ENCODE peak calls at places on chromosomes 6 and 20, in six cellular contexts. Q is PC-3, R is AG04450, Y is MG63, O is heart right ventricle, B is AG04449. X is an unnamed sample.
A peak's percentile ranks its signal among the peaks of the same experiment; 100 is the strongest.

GRCh38 chr6:119076173-119076965 is 2.1 kb downstream of the FAM184A start:
- DNase-seq in Q (no peak), O (no peak), B (no peak), R (no peak), Y (no peak), X (peak; percentile 62)

GRCh38 chr6:151914475-151914874 is 107.0 kb downstream of the ESR1 start:
- DNase-seq in Q (peak; percentile 84), R (no peak), B (no peak), Y (no peak), O (no peak), X (no peak)

GRCh38 chr20:44033344-44033743 is 118.7 kb downstream of the TOX2 start:
- DNase-seq in O (no peak), Q (no peak), Y (no peak), R (no peak), B (no peak), X (no peak)

GRCh38 chr6:150998992-150999975 is 133.8 kb downstream of the MTHFD1L start:
- DNase-seq in B (no peak), Q (no peak), Y (no peak), R (no peak), O (no peak), X (no peak)

GRCh38 chr6:54737247-54737646 is 109.3 kb upstream of the FAM83B start:
- DNase-seq in Y (no peak), O (no peak), B (no peak), R (no peak), Q (no peak), X (peak; percentile 6)

GRCh38 chr20:49951160-49951559 is 15.0 kb downstream of the RNF114 start:
- DNase-seq in O (no peak), Q (peak; percentile 90), Y (no peak), R (peak; percentile 48), B (no peak), X (no peak)

GRCh38 chr6:140538926-140539325 is 1164.5 kb upstream of the CITED2 start:
- DNase-seq in B (no peak), Q (peak; percentile 56), Y (peak; percentile 14), O (no peak), R (no peak), X (no peak)

GRCh38 chr6:19327684-19328083 is 509.5 kb upstream of the ID4 start:
- DNase-seq in Q (no peak), B (no peak), R (no peak), Y (no peak), O (no peak), X (no peak)

GRCh38 chr6:146545608-146546007 is 2.0 kb downstream of the RAB32 start:
- DNase-seq in Y (no peak), R (no peak), Q (peak; percentile 30), B (no peak), O (no peak), X (no peak)

GRCh38 chr20:9689041-9689440 is 149.8 kb downstream of the PAK5 start:
- DNase-seq in R (no peak), Y (no peak), Q (no peak), O (no peak), B (no peak), X (no peak)

GRCh38 chr20:61819484-61819846 is 246.2 kb downstream of the TAF4 start:
- DNase-seq in R (no peak), Q (no peak), B (no peak), O (no peak), Y (no peak), X (no peak)

GRCh38 chr6:7899046-7899888 is 11.3 kb downstream of the TXNDC5 start:
- DNase-seq in R (no peak), B (no peak), O (no peak), Y (no peak), Q (peak; percentile 24), X (no peak)

DNA sequence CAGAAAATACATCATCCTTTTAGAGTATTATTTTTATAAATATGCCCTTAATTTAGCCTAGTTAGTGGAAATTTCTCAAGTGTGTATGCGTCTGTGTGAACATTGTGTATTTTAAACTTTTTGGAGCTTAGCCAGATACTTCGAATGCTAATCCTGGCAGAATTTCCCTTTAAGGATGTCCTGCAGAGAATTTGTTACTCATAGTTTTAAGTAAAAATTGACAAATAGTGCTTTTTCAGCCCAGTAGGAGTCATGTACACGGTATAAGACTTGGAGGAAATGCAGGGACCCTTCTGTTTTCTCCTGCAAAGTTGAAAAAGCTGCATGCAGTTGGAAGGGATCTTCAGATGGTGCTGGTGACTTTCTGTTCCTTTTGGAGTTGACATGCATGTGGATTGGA is at the start of gene FHL5:
- DNase-seq in Q (no peak), B (no peak), Y (no peak), O (no peak), R (no peak), X (no peak)
- H3K4me3 ChIP-seq in Q (no peak within 1 kb of the TSS), B (no peak within 1 kb of the TSS), Y (no peak within 1 kb of the TSS), O (peak within 1 kb of the TSS; percentile 29), R (no peak within 1 kb of the TSS), X (no peak within 1 kb of the TSS)

DNA sequence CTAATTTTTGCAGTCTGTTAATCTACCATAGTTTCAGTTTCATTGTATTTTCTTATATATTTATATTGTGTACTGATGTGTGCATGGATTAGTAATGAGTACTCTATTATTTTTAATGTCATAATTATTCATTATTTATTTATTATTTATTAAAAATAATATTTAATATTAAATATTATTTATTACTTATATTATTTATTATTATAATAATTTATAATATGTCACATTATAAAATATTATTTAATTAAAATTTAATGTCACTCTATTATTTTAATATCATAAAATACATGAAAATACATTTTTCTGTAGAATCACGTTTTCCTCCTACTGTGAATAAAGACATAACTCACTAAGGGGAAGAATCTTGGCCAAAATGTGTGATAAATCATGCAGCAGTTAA is 30.5 kb downstream of the POM121L2 start:
- DNase-seq in R (no peak), O (no peak), Q (no peak), Y (no peak), B (no peak), X (no peak)
- H3K4me3 ChIP-seq in R (no peak overlapping the region), O (no peak overlapping the region), Q (no peak overlapping the region), Y (peak overlapping the region; percentile 62), B (no peak overlapping the region), X (no peak overlapping the region)

GRCh38 chr6:155100087-155100486 is 105.0 kb downstream of the TIAM2 start:
- DNase-seq in O (peak; percentile 60), B (no peak), Q (no peak), Y (peak; percentile 26), R (no peak), X (no peak)
- H3K4me3 ChIP-seq in O (no peak overlapping the region), B (no peak overlapping the region), Q (no peak overlapping the region), Y (no peak overlapping the region), R (no peak overlapping the region), X (no peak overlapping the region)

GRCh38 chr6:46998436-46999017 is 43.6 kb downstream of the ADGRF1 start:
- DNase-seq in B (no peak), R (no peak), Y (no peak), Q (peak; percentile 32), O (no peak), X (no peak)
- H3K4me3 ChIP-seq in B (no peak overlapping the region), R (no peak overlapping the region), Y (no peak overlapping the region), Q (no peak overlapping the region), O (no peak overlapping the region), X (no peak overlapping the region)

GRCh38 chr6:28764761-28765282 is 159.0 kb downstream of the TRIM27 start:
- DNase-seq in B (no peak), Y (no peak), Q (no peak), O (no peak), R (no peak), X (no peak)
- H3K4me3 ChIP-seq in B (no peak overlapping the region), Y (no peak overlapping the region), Q (peak overlapping the region; percentile 59), O (no peak overlapping the region), R (no peak overlapping the region), X (no peak overlapping the region)

GRCh38 chr6:13484827-13485226 is 2.6 kb downstream of the GFOD1 start:
- DNase-seq in Q (no peak), Y (no peak), O (no peak), B (no peak), R (no peak), X (no peak)

GRCh38 chr6:13485923-13486557 is 1.4 kb downstream of the GFOD1 start:
- DNase-seq in O (peak; percentile 42), Y (peak; percentile 18), R (no peak), B (no peak), Q (peak; percentile 57), X (peak; percentile 72)

GRCh38 chr6:13485303-13485702 is 2.1 kb downstream of the GFOD1 start:
- DNase-seq in Q (no peak), O (no peak), R (no peak), B (no peak), Y (no peak), X (no peak)

GRCh38 chr6:13486679-13487121 is 700 bp downstream of the GFOD1 start:
- DNase-seq in O (peak; percentile 61), R (no peak), Q (peak; percentile 64), Y (peak; percentile 72), B (no peak), X (peak; percentile 32)

DNA sequence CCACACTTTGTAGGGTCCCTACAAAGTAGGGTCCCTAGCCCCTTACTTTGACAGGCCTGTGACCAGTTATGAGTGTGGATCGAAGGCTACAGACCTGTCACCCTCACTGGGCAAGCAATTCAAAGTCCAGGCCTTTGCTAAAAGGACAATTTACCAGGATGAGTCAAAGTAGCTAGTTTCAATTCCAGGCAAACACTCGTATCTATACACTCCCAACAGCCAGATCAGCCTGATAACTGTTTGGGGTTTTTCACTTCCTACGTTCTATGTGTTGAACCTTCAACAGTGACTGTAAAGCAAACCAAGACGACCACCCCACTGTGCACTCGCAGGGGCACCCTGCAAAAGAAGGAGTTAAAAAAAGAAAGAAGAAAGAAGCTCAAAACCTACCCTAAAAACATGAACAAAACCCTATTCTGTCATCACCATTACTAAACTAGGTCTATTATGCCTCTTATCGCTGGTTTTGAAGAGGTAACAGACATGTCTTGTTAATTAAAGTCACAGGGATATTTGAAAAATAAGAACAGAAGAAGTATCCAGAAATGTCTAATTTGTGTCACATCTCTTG is 3.2 kb downstream of the GFOD1 start:
- DNase-seq in R (no peak), Q (peak; percentile 44), B (no peak), Y (no peak), O (no peak), X (peak; percentile 70)
- H3K4me3 ChIP-seq in R (no peak overlapping the region), Q (peak overlapping the region; percentile 81), B (no peak overlapping the region), Y (no peak overlapping the region), O (peak overlapping the region; percentile 93), X (peak overlapping the region; percentile 30)

DNA sequence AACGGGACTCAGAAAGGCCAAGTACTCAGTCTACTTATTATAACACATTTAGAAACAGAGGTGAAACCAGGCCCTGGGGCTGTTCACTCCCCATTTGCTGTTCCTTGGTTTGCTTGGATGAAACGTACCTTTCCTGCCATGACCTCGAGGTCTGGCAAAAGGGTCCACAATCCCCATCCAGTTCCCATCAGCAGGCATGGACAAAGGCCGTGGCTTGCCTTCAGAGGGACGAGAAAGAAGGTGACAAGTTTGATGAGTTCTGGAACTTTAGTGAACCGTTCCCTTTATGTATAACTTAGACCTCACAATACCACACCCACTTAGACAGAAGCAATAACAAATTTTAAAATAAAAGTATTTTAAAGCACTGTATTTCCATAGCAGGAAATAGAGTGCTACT is 53.6 kb upstream of the IPCEF1 start:
- DNase-seq in Q (no peak), R (no peak), B (no peak), O (no peak), Y (no peak), X (no peak)
- H3K4me3 ChIP-seq in Q (peak overlapping the region; percentile 47), R (no peak overlapping the region), B (no peak overlapping the region), O (no peak overlapping the region), Y (no peak overlapping the region), X (no peak overlapping the region)

X was measured in Jurkat, Clone E6-1.